ENCODE peak calls at places on chromosomes 13 and 19, in six cellular contexts. One of them, this sample, is unnamed.

GRCh38 chr19:34220472-34221063 is 33.8 kb upstream of the GARRE1 start:
- DNase-seq in cardiac muscle cell: peak; percentile 69
- DNase-seq in stomach: peak; percentile 72
- DNase-seq in lower leg skin: peak; percentile 87
- DNase-seq in heart left ventricle: peak; percentile 55
- DNase-seq in A549: peak; percentile 87
- DNase-seq in this sample: peak; percentile 76

GRCh38 chr19:41870401-41870873 is 6.6 kb upstream of the CD79A start:
- DNase-seq in cardiac muscle cell: no peak
- DNase-seq in stomach: no peak
- DNase-seq in lower leg skin: no peak
- DNase-seq in heart left ventricle: no peak
- DNase-seq in A549: no peak
- DNase-seq in this sample: peak; percentile 30

GRCh38 chr19:44585371-44586141 is 27.8 kb upstream of the IGSF23 start:
- DNase-seq in cardiac muscle cell: no peak
- DNase-seq in stomach: no peak
- DNase-seq in lower leg skin: peak; percentile 32
- DNase-seq in heart left ventricle: no peak
- DNase-seq in A549: no peak
- DNase-seq in this sample: peak; percentile 49

GRCh38 chr19:30361107-30361447 is 11.1 kb upstream of the ZNF536 start:
- DNase-seq in cardiac muscle cell: no peak
- DNase-seq in stomach: no peak
- DNase-seq in lower leg skin: no peak
- DNase-seq in heart left ventricle: no peak
- DNase-seq in A549: no peak
- DNase-seq in this sample: no peak

GRCh38 chr13:76848596-76848995 is 37.6 kb downstream of the KCTD12 start:
- DNase-seq in cardiac muscle cell: no peak
- DNase-seq in stomach: no peak
- DNase-seq in lower leg skin: no peak
- DNase-seq in heart left ventricle: peak; percentile 49
- DNase-seq in A549: no peak
- DNase-seq in this sample: peak; percentile 72

GRCh38 chr13:77002590-77003190 is 10.8 kb downstream of the CLN5 start:
- DNase-seq in cardiac muscle cell: peak; percentile 28
- DNase-seq in stomach: no peak
- DNase-seq in lower leg skin: no peak
- DNase-seq in heart left ventricle: no peak
- DNase-seq in A549: peak; percentile 22
- DNase-seq in this sample: peak; percentile 62

GRCh38 chr19:19661141-19661674 is 2.3 kb downstream of the ATP13A1 start:
- DNase-seq in cardiac muscle cell: no peak
- DNase-seq in stomach: no peak
- DNase-seq in lower leg skin: no peak
- DNase-seq in heart left ventricle: no peak
- DNase-seq in A549: no peak
- DNase-seq in this sample: no peak

GRCh38 chr19:55418185-55418584 is 10.6 kb upstream of the UBE2S start:
- DNase-seq in cardiac muscle cell: peak; percentile 85
- DNase-seq in stomach: peak; percentile 57
- DNase-seq in lower leg skin: no peak
- DNase-seq in heart left ventricle: peak; percentile 27
- DNase-seq in A549: peak; percentile 91
- DNase-seq in this sample: peak; percentile 92

GRCh38 chr19:29871143-29871542 is 59.4 kb downstream of the CCNE1 start:
- DNase-seq in cardiac muscle cell: no peak
- DNase-seq in stomach: no peak
- DNase-seq in lower leg skin: no peak
- DNase-seq in heart left ventricle: no peak
- DNase-seq in A549: no peak
- DNase-seq in this sample: no peak

GRCh38 chr19:40358773-40359172 is 10.3 kb downstream of the PLD3 start:
- DNase-seq in cardiac muscle cell: no peak
- DNase-seq in stomach: no peak
- DNase-seq in lower leg skin: no peak
- DNase-seq in heart left ventricle: peak; percentile 56
- DNase-seq in A549: no peak
- DNase-seq in this sample: no peak

GRCh38 chr19:17103177-17103576 is 27.6 kb downstream of the MYO9B start:
- DNase-seq in cardiac muscle cell: no peak
- DNase-seq in stomach: peak; percentile 34
- DNase-seq in lower leg skin: no peak
- DNase-seq in heart left ventricle: no peak
- DNase-seq in A549: peak; percentile 35
- DNase-seq in this sample: peak; percentile 41

GRCh38 chr19:49953376-49953775 is 7.6 kb downstream of the SIGLEC11 start:
- DNase-seq in cardiac muscle cell: no peak
- DNase-seq in stomach: no peak
- DNase-seq in lower leg skin: no peak
- DNase-seq in heart left ventricle: no peak
- DNase-seq in A549: no peak
- DNase-seq in this sample: no peak

GRCh38 chr13:85651440-85651839 is 147.8 kb downstream of the SLITRK6 start:
- DNase-seq in cardiac muscle cell: no peak
- DNase-seq in stomach: no peak
- DNase-seq in lower leg skin: no peak
- DNase-seq in heart left ventricle: no peak
- DNase-seq in A549: no peak
- DNase-seq in this sample: peak; percentile 8

GRCh38 chr13:110211735-110212134 is 95.2 kb downstream of the COL4A1 start:
- DNase-seq in cardiac muscle cell: no peak
- DNase-seq in stomach: no peak
- DNase-seq in lower leg skin: no peak
- DNase-seq in heart left ventricle: no peak
- DNase-seq in A549: no peak
- DNase-seq in this sample: no peak

GRCh38 chr13:113086031-113086750 is 19.4 kb upstream of the F7 start:
- DNase-seq in cardiac muscle cell: no peak
- DNase-seq in stomach: no peak
- DNase-seq in lower leg skin: no peak
- DNase-seq in heart left ventricle: peak; percentile 19
- DNase-seq in A549: peak; percentile 17
- DNase-seq in this sample: no peak

GRCh38 chr13:65710514-65710913 is 1519.6 kb downstream of the PCDH9 start:
- DNase-seq in cardiac muscle cell: no peak
- DNase-seq in stomach: no peak
- DNase-seq in lower leg skin: no peak
- DNase-seq in heart left ventricle: no peak
- DNase-seq in A549: no peak
- DNase-seq in this sample: peak; percentile 48

GRCh38 chr19:54345938-54346386 is 7.0 kb upstream of the LILRA4 start:
- DNase-seq in cardiac muscle cell: no peak
- DNase-seq in stomach: no peak
- DNase-seq in lower leg skin: no peak
- DNase-seq in heart left ventricle: no peak
- DNase-seq in A549: no peak
- DNase-seq in this sample: no peak

GRCh38 chr13:62356977-62357376 is 941.3 kb upstream of the PCDH20 start:
- DNase-seq in cardiac muscle cell: no peak
- DNase-seq in stomach: no peak
- DNase-seq in lower leg skin: no peak
- DNase-seq in heart left ventricle: no peak
- DNase-seq in A549: no peak
- DNase-seq in this sample: no peak

GRCh38 chr19:41397086-41398041 is at the start of the genes BCKDHA and EXOSC5:
- DNase-seq in cardiac muscle cell: peak; percentile 100
- DNase-seq in stomach: peak; percentile 100
- DNase-seq in lower leg skin: peak; percentile 100
- DNase-seq in heart left ventricle: peak; percentile 100
- DNase-seq in A549: peak; percentile 100
- DNase-seq in this sample: peak; percentile 100

GRCh38 chr19:51783373-51783772 is 11.6 kb upstream of the FPR3 start:
- DNase-seq in cardiac muscle cell: no peak
- DNase-seq in stomach: no peak
- DNase-seq in lower leg skin: no peak
- DNase-seq in heart left ventricle: no peak
- DNase-seq in A549: no peak
- DNase-seq in this sample: peak; percentile 62

GRCh38 chr19:3708207-3708931 is at the start of gene TJP3:
- DNase-seq in cardiac muscle cell: no peak
- DNase-seq in stomach: peak; percentile 85
- DNase-seq in lower leg skin: no peak
- DNase-seq in heart left ventricle: no peak
- DNase-seq in A549: no peak
- DNase-seq in this sample: no peak

GRCh38 chr13:32031025-32031814 is at the start of gene FRY:
- DNase-seq in cardiac muscle cell: peak; percentile 78
- DNase-seq in stomach: peak; percentile 60
- DNase-seq in lower leg skin: peak; percentile 89
- DNase-seq in heart left ventricle: peak; percentile 79
- DNase-seq in A549: peak; percentile 32
- DNase-seq in this sample: peak; percentile 68
- TF ChIP-seq CTCF in cardiac muscle cell: peak; percentile 24
- TF ChIP-seq CTCF in stomach: no peak
- TF ChIP-seq CTCF in lower leg skin: no peak
- TF ChIP-seq CTCF in heart left ventricle: no peak
- TF ChIP-seq CTCF in A549: no peak
- TF ChIP-seq CTCF in this sample: peak; percentile 42

GRCh38 chr13:79440958-79441553 is 35.0 kb upstream of the RBM26 start:
- DNase-seq in cardiac muscle cell: no peak
- DNase-seq in stomach: no peak
- DNase-seq in lower leg skin: no peak
- DNase-seq in heart left ventricle: no peak
- DNase-seq in A549: no peak
- DNase-seq in this sample: no peak
- H3K4me3 ChIP-seq in cardiac muscle cell: no peak overlapping the region
- H3K4me3 ChIP-seq in stomach: no peak overlapping the region
- H3K4me3 ChIP-seq in lower leg skin: no peak overlapping the region
- H3K4me3 ChIP-seq in heart left ventricle: no peak overlapping the region
- H3K4me3 ChIP-seq in A549: no peak overlapping the region
- H3K4me3 ChIP-seq in this sample: no peak overlapping the region

GRCh38 chr19:32240316-32240715 is 105.1 kb upstream of the ZNF507 start:
- DNase-seq in cardiac muscle cell: no peak
- DNase-seq in stomach: no peak
- DNase-seq in lower leg skin: peak; percentile 53
- DNase-seq in heart left ventricle: no peak
- DNase-seq in A549: no peak
- DNase-seq in this sample: no peak

GRCh38 chr19:32233885-32234284 is 111.5 kb upstream of the ZNF507 start:
- DNase-seq in cardiac muscle cell: no peak
- DNase-seq in stomach: no peak
- DNase-seq in lower leg skin: peak; percentile 52
- DNase-seq in heart left ventricle: no peak
- DNase-seq in A549: no peak
- DNase-seq in this sample: no peak

GRCh38 chr19:32241957-32242710 is 103.3 kb upstream of the ZNF507 start:
- DNase-seq in cardiac muscle cell: no peak
- DNase-seq in stomach: no peak
- DNase-seq in lower leg skin: peak; percentile 59
- DNase-seq in heart left ventricle: no peak
- DNase-seq in A549: no peak
- DNase-seq in this sample: no peak

GRCh38 chr19:32234663-32235217 is 110.7 kb upstream of the ZNF507 start:
- DNase-seq in cardiac muscle cell: no peak
- DNase-seq in stomach: no peak
- DNase-seq in lower leg skin: no peak
- DNase-seq in heart left ventricle: no peak
- DNase-seq in A549: no peak
- DNase-seq in this sample: no peak

DNA sequence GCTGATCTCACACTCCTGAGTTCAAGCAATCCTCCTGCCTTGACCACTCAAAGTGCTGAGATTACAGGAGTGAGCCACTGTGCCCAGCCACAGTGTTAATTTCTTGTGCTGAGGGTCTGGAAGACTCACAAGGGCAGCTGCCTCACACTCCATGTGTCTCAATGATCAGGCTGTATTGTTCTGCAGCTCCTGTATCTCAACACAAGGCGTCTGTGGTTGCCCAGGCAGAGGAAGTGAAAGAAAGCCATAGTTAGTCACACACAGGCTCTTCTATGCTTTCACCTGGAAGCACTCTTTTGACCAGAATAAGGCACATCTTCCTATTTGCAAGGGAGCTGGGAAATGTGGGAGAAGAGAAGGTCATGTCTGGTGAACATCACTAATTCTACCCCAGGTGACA is 107.3 kb upstream of the ZNF507 start:
- DNase-seq in cardiac muscle cell: no peak
- DNase-seq in stomach: no peak
- DNase-seq in lower leg skin: peak; percentile 59
- DNase-seq in heart left ventricle: no peak
- DNase-seq in A549: no peak
- DNase-seq in this sample: no peak
- TF ChIP-seq CTCF in cardiac muscle cell: no peak
- TF ChIP-seq CTCF in stomach: no peak
- TF ChIP-seq CTCF in lower leg skin: no peak
- TF ChIP-seq CTCF in heart left ventricle: no peak
- TF ChIP-seq CTCF in A549: no peak
- TF ChIP-seq CTCF in this sample: no peak

GRCh38 chr19:16040642-16041041 is 35.7 kb upstream of the TPM4 start:
- DNase-seq in cardiac muscle cell: no peak
- DNase-seq in stomach: no peak
- DNase-seq in lower leg skin: peak; percentile 50
- DNase-seq in heart left ventricle: no peak
- DNase-seq in A549: no peak
- DNase-seq in this sample: peak; percentile 92

GRCh38 chr19:16042533-16043085 is 33.7 kb upstream of the TPM4 start:
- DNase-seq in cardiac muscle cell: no peak
- DNase-seq in stomach: no peak
- DNase-seq in lower leg skin: peak; percentile 53
- DNase-seq in heart left ventricle: no peak
- DNase-seq in A549: no peak
- DNase-seq in this sample: peak; percentile 39

GRCh38 chr19:16043156-16043757 is 33.0 kb upstream of the TPM4 start:
- DNase-seq in cardiac muscle cell: no peak
- DNase-seq in stomach: no peak
- DNase-seq in lower leg skin: no peak
- DNase-seq in heart left ventricle: no peak
- DNase-seq in A549: no peak
- DNase-seq in this sample: no peak

GRCh38 chr19:16039545-16039944 is 36.8 kb upstream of the TPM4 start:
- DNase-seq in cardiac muscle cell: no peak
- DNase-seq in stomach: no peak
- DNase-seq in lower leg skin: peak; percentile 72
- DNase-seq in heart left ventricle: no peak
- DNase-seq in A549: no peak
- DNase-seq in this sample: no peak

DNA sequence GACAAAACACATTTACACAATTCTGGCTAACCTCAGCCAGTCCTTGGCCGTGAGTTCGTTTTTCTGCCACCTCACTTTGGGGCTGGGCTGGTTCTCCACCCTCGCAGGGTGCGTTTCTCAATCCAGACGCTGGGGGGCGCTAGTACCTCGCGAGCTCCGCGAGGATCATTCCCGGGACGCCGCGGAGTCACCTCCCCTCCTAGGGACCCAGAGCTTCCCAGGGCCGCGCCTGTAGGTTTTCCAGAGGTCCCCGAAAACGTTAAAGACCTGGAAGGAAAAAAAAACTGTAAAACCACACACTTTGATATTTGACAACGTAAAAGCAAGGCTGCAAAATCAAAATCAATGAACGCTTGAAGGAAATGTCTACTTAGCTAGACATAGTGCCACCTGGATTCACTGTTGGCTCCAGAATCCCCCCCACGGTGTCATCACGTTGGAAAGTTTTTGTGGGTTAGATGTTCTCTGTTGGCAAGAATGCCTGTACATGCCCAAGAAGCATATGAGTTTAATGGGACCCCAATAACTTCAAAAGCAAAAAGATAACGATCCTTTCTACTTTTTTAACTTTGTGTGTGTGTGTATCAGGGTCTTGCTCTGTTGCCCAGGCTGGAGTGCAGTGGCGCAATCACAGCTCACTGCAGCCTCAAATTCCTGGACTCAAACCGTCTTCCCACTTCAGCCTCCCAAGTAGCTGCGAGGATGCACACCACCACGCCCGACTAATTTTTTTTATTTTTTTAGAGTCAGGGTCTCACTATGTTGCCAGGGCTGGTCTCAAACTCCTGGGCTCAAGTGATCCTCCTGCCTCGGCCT is 34.5 kb upstream of the TPM4 start:
- DNase-seq in cardiac muscle cell: peak; percentile 82
- DNase-seq in stomach: peak; percentile 87
- DNase-seq in lower leg skin: peak; percentile 97
- DNase-seq in heart left ventricle: peak; percentile 80
- DNase-seq in A549: peak; percentile 79
- DNase-seq in this sample: peak; percentile 67
- H3K4me3 ChIP-seq in cardiac muscle cell: no peak overlapping the region
- H3K4me3 ChIP-seq in stomach: no peak overlapping the region
- H3K4me3 ChIP-seq in lower leg skin: no peak overlapping the region
- H3K4me3 ChIP-seq in heart left ventricle: no peak overlapping the region
- H3K4me3 ChIP-seq in A549: peak overlapping the region; percentile 26
- H3K4me3 ChIP-seq in this sample: peak overlapping the region; percentile 33

This sample was measured in choroid plexus epithelial cell.